ENCODE peak calls at places on chromosomes 7 and 10, in nine cellular contexts. One of them, this sample, is unnamed. For H3K4me1, the result is how much of the 10 kb centered on the place peaks cover.

GRCh38 chr10:22374489-22375126 is 29.3 kb downstream of the SPAG6 start:
- DNase-seq in heart left ventricle: no peak
- DNase-seq in PC-9: no peak
- DNase-seq in endodermal cell: no peak
- DNase-seq in body of pancreas: no peak
- DNase-seq in transverse colon: no peak
- DNase-seq in GM23248: no peak
- DNase-seq in fibroblast of lung: no peak
- DNase-seq in left lung: no peak
- DNase-seq in this sample: no peak

GRCh38 chr7:155844019-155844453 is 31.8 kb upstream of the SHH start:
- DNase-seq in heart left ventricle: no peak
- DNase-seq in PC-9: peak
- DNase-seq in endodermal cell: peak
- DNase-seq in body of pancreas: peak
- DNase-seq in transverse colon: peak
- DNase-seq in GM23248: no peak
- DNase-seq in fibroblast of lung: no peak
- DNase-seq in left lung: peak
- DNase-seq in this sample: peak

GRCh38 chr10:104333728-104334373 is 4.4 kb downstream of the ITPRIP start:
- DNase-seq in heart left ventricle: peak
- DNase-seq in PC-9: no peak
- DNase-seq in endodermal cell: peak
- DNase-seq in body of pancreas: no peak
- DNase-seq in transverse colon: no peak
- DNase-seq in GM23248: no peak
- DNase-seq in fibroblast of lung: no peak
- DNase-seq in left lung: no peak
- DNase-seq in this sample: peak

GRCh38 chr7:120675076-120675475 is 182.9 kb downstream of the TSPAN12 start:
- DNase-seq in heart left ventricle: no peak
- DNase-seq in PC-9: no peak
- DNase-seq in endodermal cell: no peak
- DNase-seq in body of pancreas: no peak
- DNase-seq in transverse colon: no peak
- DNase-seq in GM23248: no peak
- DNase-seq in fibroblast of lung: no peak
- DNase-seq in left lung: no peak
- DNase-seq in this sample: no peak

GRCh38 chr10:120221873-120222485 is 235.0 kb upstream of the PLPP4 start:
- DNase-seq in heart left ventricle: no peak
- DNase-seq in PC-9: peak
- DNase-seq in endodermal cell: peak
- DNase-seq in body of pancreas: peak
- DNase-seq in transverse colon: no peak
- DNase-seq in GM23248: peak
- DNase-seq in fibroblast of lung: peak
- DNase-seq in left lung: no peak
- DNase-seq in this sample: no peak

GRCh38 chr7:111756687-111757178 is 194.4 kb upstream of the IMMP2L start:
- DNase-seq in heart left ventricle: peak
- DNase-seq in PC-9: no peak
- DNase-seq in endodermal cell: peak
- DNase-seq in body of pancreas: peak
- DNase-seq in transverse colon: peak
- DNase-seq in GM23248: peak
- DNase-seq in fibroblast of lung: peak
- DNase-seq in left lung: peak
- DNase-seq in this sample: peak

GRCh38 chr10:52314822-52315552 is 906 bp downstream of the DKK1 start:
- DNase-seq in heart left ventricle: no peak
- DNase-seq in PC-9: no peak
- DNase-seq in endodermal cell: no peak
- DNase-seq in body of pancreas: peak
- DNase-seq in transverse colon: peak
- DNase-seq in GM23248: peak
- DNase-seq in fibroblast of lung: peak
- DNase-seq in left lung: peak
- DNase-seq in this sample: no peak

GRCh38 chr10:106540606-106541005 is 623.9 kb downstream of the SORCS1 start:
- DNase-seq in heart left ventricle: no peak
- DNase-seq in PC-9: no peak
- DNase-seq in endodermal cell: no peak
- DNase-seq in body of pancreas: no peak
- DNase-seq in transverse colon: no peak
- DNase-seq in GM23248: peak
- DNase-seq in fibroblast of lung: peak
- DNase-seq in left lung: no peak
- DNase-seq in this sample: no peak

GRCh38 chr10:65723525-65723924 is 1202.3 kb upstream of the LRRTM3 start:
- DNase-seq in heart left ventricle: no peak
- DNase-seq in PC-9: no peak
- DNase-seq in endodermal cell: no peak
- DNase-seq in body of pancreas: no peak
- DNase-seq in transverse colon: no peak
- DNase-seq in GM23248: no peak
- DNase-seq in fibroblast of lung: no peak
- DNase-seq in left lung: no peak
- DNase-seq in this sample: no peak

GRCh38 chr10:68871731-68872342 is 29.3 kb upstream of the DDX50 start:
- DNase-seq in heart left ventricle: no peak
- DNase-seq in PC-9: no peak
- DNase-seq in endodermal cell: no peak
- DNase-seq in body of pancreas: no peak
- DNase-seq in transverse colon: no peak
- DNase-seq in GM23248: peak
- DNase-seq in fibroblast of lung: peak
- DNase-seq in left lung: no peak
- DNase-seq in this sample: peak

GRCh38 chr10:76558996-76559888 is 1078.4 kb downstream of the KCNMA1 start:
- DNase-seq in heart left ventricle: no peak
- DNase-seq in PC-9: no peak
- DNase-seq in endodermal cell: no peak
- DNase-seq in body of pancreas: peak
- DNase-seq in transverse colon: no peak
- DNase-seq in GM23248: peak
- DNase-seq in fibroblast of lung: peak
- DNase-seq in left lung: no peak
- DNase-seq in this sample: no peak

GRCh38 chr7:11950281-11950680 is 118.3 kb upstream of the THSD7A start:
- DNase-seq in heart left ventricle: no peak
- DNase-seq in PC-9: no peak
- DNase-seq in endodermal cell: no peak
- DNase-seq in body of pancreas: no peak
- DNase-seq in transverse colon: no peak
- DNase-seq in GM23248: no peak
- DNase-seq in fibroblast of lung: no peak
- DNase-seq in left lung: no peak
- DNase-seq in this sample: no peak

GRCh38 chr10:77987671-77988070 is 41.6 kb downstream of the POLR3A start:
- DNase-seq in heart left ventricle: no peak
- DNase-seq in PC-9: no peak
- DNase-seq in endodermal cell: no peak
- DNase-seq in body of pancreas: no peak
- DNase-seq in transverse colon: no peak
- DNase-seq in GM23248: no peak
- DNase-seq in fibroblast of lung: no peak
- DNase-seq in left lung: no peak
- DNase-seq in this sample: no peak

GRCh38 chr7:124896001-124896400 is 33.6 kb downstream of the POT1 start:
- DNase-seq in heart left ventricle: no peak
- DNase-seq in PC-9: no peak
- DNase-seq in endodermal cell: no peak
- DNase-seq in body of pancreas: no peak
- DNase-seq in transverse colon: no peak
- DNase-seq in GM23248: no peak
- DNase-seq in fibroblast of lung: no peak
- DNase-seq in left lung: no peak
- DNase-seq in this sample: no peak

DNA sequence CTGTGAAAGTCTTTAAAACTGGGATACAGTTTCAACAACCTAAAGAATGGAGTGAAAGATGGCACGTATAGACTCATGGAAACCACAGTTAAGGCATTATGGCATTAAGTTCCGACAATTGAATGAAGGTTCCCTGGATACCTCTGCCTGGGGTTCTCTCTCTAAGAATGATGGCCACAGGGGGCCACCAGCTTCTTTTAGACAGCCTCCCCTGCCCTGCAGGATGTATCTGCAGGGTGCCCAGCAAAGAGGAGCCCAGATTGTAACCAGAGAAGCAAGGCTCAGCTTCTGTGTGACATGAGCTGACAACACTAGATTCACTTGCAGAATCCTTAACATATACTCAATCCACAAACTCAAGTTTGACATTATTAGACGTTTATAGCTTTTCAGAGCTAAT is 645.4 kb downstream of the PARD3 start:
- DNase-seq in heart left ventricle: no peak
- DNase-seq in PC-9: no peak
- DNase-seq in endodermal cell: no peak
- DNase-seq in body of pancreas: no peak
- DNase-seq in transverse colon: no peak
- DNase-seq in GM23248: no peak
- DNase-seq in fibroblast of lung: no peak
- DNase-seq in left lung: no peak
- DNase-seq in this sample: no peak
- H3K4me1 ChIP-seq in heart left ventricle: under half
- H3K4me1 ChIP-seq in PC-9: under half
- H3K4me1 ChIP-seq in endodermal cell: under half
- H3K4me1 ChIP-seq in body of pancreas: under half
- H3K4me1 ChIP-seq in transverse colon: under half
- H3K4me1 ChIP-seq in GM23248: under half
- H3K4me1 ChIP-seq in fibroblast of lung: under half
- H3K4me1 ChIP-seq in left lung: under half
- H3K4me1 ChIP-seq in this sample: under half

GRCh38 chr7:106067678-106068077 is 44.4 kb downstream of the SYPL1 start:
- DNase-seq in heart left ventricle: no peak
- DNase-seq in PC-9: no peak
- DNase-seq in endodermal cell: no peak
- DNase-seq in body of pancreas: no peak
- DNase-seq in transverse colon: no peak
- DNase-seq in GM23248: no peak
- DNase-seq in fibroblast of lung: no peak
- DNase-seq in left lung: no peak
- DNase-seq in this sample: no peak

GRCh38 chr7:106069471-106070200 is 42.5 kb downstream of the SYPL1 start:
- DNase-seq in heart left ventricle: no peak
- DNase-seq in PC-9: no peak
- DNase-seq in endodermal cell: no peak
- DNase-seq in body of pancreas: no peak
- DNase-seq in transverse colon: no peak
- DNase-seq in GM23248: no peak
- DNase-seq in fibroblast of lung: no peak
- DNase-seq in left lung: no peak
- DNase-seq in this sample: peak

GRCh38 chr7:106068986-106069385 is 43.1 kb downstream of the SYPL1 start:
- DNase-seq in heart left ventricle: no peak
- DNase-seq in PC-9: peak
- DNase-seq in endodermal cell: no peak
- DNase-seq in body of pancreas: no peak
- DNase-seq in transverse colon: no peak
- DNase-seq in GM23248: peak
- DNase-seq in fibroblast of lung: peak
- DNase-seq in left lung: no peak
- DNase-seq in this sample: no peak

GRCh38 chr7:106070201-106070551 is 41.9 kb downstream of the SYPL1 start:
- DNase-seq in heart left ventricle: no peak
- DNase-seq in PC-9: peak
- DNase-seq in endodermal cell: no peak
- DNase-seq in body of pancreas: peak
- DNase-seq in transverse colon: no peak
- DNase-seq in GM23248: no peak
- DNase-seq in fibroblast of lung: peak
- DNase-seq in left lung: no peak
- DNase-seq in this sample: no peak

GRCh38 chr7:106068538-106068961 is 43.6 kb downstream of the SYPL1 start:
- DNase-seq in heart left ventricle: no peak
- DNase-seq in PC-9: no peak
- DNase-seq in endodermal cell: no peak
- DNase-seq in body of pancreas: no peak
- DNase-seq in transverse colon: no peak
- DNase-seq in GM23248: peak
- DNase-seq in fibroblast of lung: no peak
- DNase-seq in left lung: no peak
- DNase-seq in this sample: no peak
- H3K4me1 ChIP-seq in heart left ventricle: half or more
- H3K4me1 ChIP-seq in PC-9: half or more
- H3K4me1 ChIP-seq in endodermal cell: under half
- H3K4me1 ChIP-seq in body of pancreas: half or more
- H3K4me1 ChIP-seq in transverse colon: half or more
- H3K4me1 ChIP-seq in GM23248: under half
- H3K4me1 ChIP-seq in fibroblast of lung: under half
- H3K4me1 ChIP-seq in left lung: under half
- H3K4me1 ChIP-seq in this sample: half or more

GRCh38 chr10:2882628-2883027 is 184.7 kb upstream of the PFKP start:
- DNase-seq in heart left ventricle: no peak
- DNase-seq in PC-9: no peak
- DNase-seq in endodermal cell: no peak
- DNase-seq in body of pancreas: no peak
- DNase-seq in transverse colon: no peak
- DNase-seq in GM23248: peak
- DNase-seq in fibroblast of lung: no peak
- DNase-seq in left lung: no peak
- DNase-seq in this sample: no peak
- H3K4me1 ChIP-seq in heart left ventricle: under half
- H3K4me1 ChIP-seq in PC-9: under half
- H3K4me1 ChIP-seq in endodermal cell: under half
- H3K4me1 ChIP-seq in body of pancreas: under half
- H3K4me1 ChIP-seq in transverse colon: under half
- H3K4me1 ChIP-seq in GM23248: under half
- H3K4me1 ChIP-seq in fibroblast of lung: under half
- H3K4me1 ChIP-seq in left lung: under half
- H3K4me1 ChIP-seq in this sample: under half

GRCh38 chr7:55568613-55569268 is 3.6 kb downstream of the VOPP1 start:
- DNase-seq in heart left ventricle: no peak
- DNase-seq in PC-9: no peak
- DNase-seq in endodermal cell: no peak
- DNase-seq in body of pancreas: no peak
- DNase-seq in transverse colon: no peak
- DNase-seq in GM23248: peak
- DNase-seq in fibroblast of lung: peak
- DNase-seq in left lung: no peak
- DNase-seq in this sample: no peak
- H3K4me1 ChIP-seq in heart left ventricle: half or more
- H3K4me1 ChIP-seq in PC-9: half or more
- H3K4me1 ChIP-seq in endodermal cell: under half
- H3K4me1 ChIP-seq in body of pancreas: under half
- H3K4me1 ChIP-seq in transverse colon: under half
- H3K4me1 ChIP-seq in GM23248: under half
- H3K4me1 ChIP-seq in fibroblast of lung: under half
- H3K4me1 ChIP-seq in left lung: under half
- H3K4me1 ChIP-seq in this sample: under half

DNA sequence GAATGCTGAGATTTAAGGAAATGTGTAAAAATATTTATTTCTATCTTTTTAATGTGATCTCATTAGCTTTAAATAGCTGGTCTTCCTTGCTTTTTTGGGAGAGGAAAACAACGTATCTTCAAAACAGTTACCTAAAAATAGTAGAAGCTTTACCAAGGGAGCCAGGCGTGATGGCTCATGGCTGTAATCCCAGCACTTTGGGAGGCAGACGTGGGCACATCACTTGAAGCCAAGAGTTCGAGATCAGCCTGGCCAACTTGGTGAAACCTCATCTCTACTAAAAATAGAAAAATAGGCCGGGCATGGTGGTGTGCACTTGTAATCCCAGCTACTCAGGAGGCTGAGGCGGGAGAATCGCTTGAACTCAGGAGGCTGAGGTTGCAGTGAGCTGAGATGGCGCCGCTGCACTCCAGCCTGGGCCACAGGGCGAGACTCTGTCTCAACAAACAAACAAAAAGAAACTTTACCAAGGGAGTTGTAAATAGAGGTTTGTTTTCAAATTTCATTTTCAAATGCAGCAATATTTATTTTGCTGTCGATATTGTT is 48.4 kb upstream of the ITGB1 start:
- DNase-seq in heart left ventricle: no peak
- DNase-seq in PC-9: no peak
- DNase-seq in endodermal cell: no peak
- DNase-seq in body of pancreas: no peak
- DNase-seq in transverse colon: no peak
- DNase-seq in GM23248: peak
- DNase-seq in fibroblast of lung: no peak
- DNase-seq in left lung: no peak
- DNase-seq in this sample: no peak
- H3K4me1 ChIP-seq in heart left ventricle: under half
- H3K4me1 ChIP-seq in PC-9: half or more
- H3K4me1 ChIP-seq in endodermal cell: under half
- H3K4me1 ChIP-seq in body of pancreas: under half
- H3K4me1 ChIP-seq in transverse colon: under half
- H3K4me1 ChIP-seq in GM23248: half or more
- H3K4me1 ChIP-seq in fibroblast of lung: under half
- H3K4me1 ChIP-seq in left lung: under half
- H3K4me1 ChIP-seq in this sample: under half